ENCODE peak calls at places on chromosomes 12 and 14, in eight cellular contexts. W is mesendoderm; N is HuH-7.5; O is CD4-positive, alpha-beta T cell; C is amygdala; U is fibroblast of villous mesenchyme; V is nucleus accumbens; F is SK-MEL-5. Z is an unnamed sample.

GRCh38 chr14:75141967-75142366 is 15.1 kb upstream of the NEK9 start:
- DNase-seq in W (peak), N (peak), O (no peak), C (no peak), U (peak), V (no peak), F (peak), Z (no peak)

GRCh38 chr14:64510825-64511679 is 6.5 kb downstream of the ZBTB1 start:
- DNase-seq in W (peak), N (no peak), O (peak), C (peak), U (peak), V (no peak), F (peak), Z (peak)

GRCh38 chr14:66638688-66639087 is 130.7 kb downstream of the GPHN start:
- DNase-seq in W (no peak), N (no peak), O (no peak), C (no peak), U (peak), V (no peak), F (no peak), Z (no peak)

GRCh38 chr12:3317841-3318501 is 173.0 kb upstream of the PRMT8 start:
- DNase-seq in W (no peak), N (no peak), O (no peak), C (no peak), U (no peak), V (no peak), F (no peak), Z (no peak)

GRCh38 chr12:92871121-92871520 is 58.0 kb downstream of the EEA1 start:
- DNase-seq in W (no peak), N (no peak), O (no peak), C (no peak), U (no peak), V (no peak), F (no peak), Z (no peak)

GRCh38 chr14:23130875-23131274 is 11.8 kb upstream of the CEBPE start:
- DNase-seq in W (no peak), N (no peak), O (no peak), C (no peak), U (no peak), V (no peak), F (no peak), Z (peak)

GRCh38 chr14:37139710-37140109 is 32.7 kb downstream of the SLC25A21 start:
- DNase-seq in W (no peak), N (no peak), O (no peak), C (no peak), U (no peak), V (no peak), F (no peak), Z (no peak)

GRCh38 chr12:89706551-89707348 is 1.9 kb downstream of the ATP2B1 start:
- DNase-seq in W (peak), N (peak), O (no peak), C (peak), U (peak), V (peak), F (peak), Z (peak)

GRCh38 chr12:81300454-81300853 is 222.6 kb downstream of the ACSS3 start:
- DNase-seq in W (peak), N (no peak), O (no peak), C (no peak), U (no peak), V (no peak), F (no peak), Z (no peak)

GRCh38 chr14:102464846-102465341 is 44.7 kb downstream of the ANKRD9 start:
- DNase-seq in W (no peak), N (no peak), O (no peak), C (no peak), U (no peak), V (no peak), F (no peak), Z (no peak)

GRCh38 chr14:88802596-88802995 is 9.8 kb upstream of the EML5 start:
- DNase-seq in W (no peak), N (no peak), O (no peak), C (no peak), U (no peak), V (no peak), F (no peak), Z (no peak)

GRCh38 chr14:103007555-103007954 is 49.8 kb downstream of the CDC42BPB start:
- DNase-seq in W (no peak), N (no peak), O (no peak), C (peak), U (no peak), V (peak), F (no peak), Z (no peak)

GRCh38 chr12:879641-880040 is 69.9 kb downstream of the RAD52 start:
- DNase-seq in W (no peak), N (no peak), O (no peak), C (no peak), U (no peak), V (no peak), F (no peak), Z (no peak)

GRCh38 chr14:91649930-91650329 is 82.0 kb downstream of the CATSPERB start:
- DNase-seq in W (peak), N (peak), O (no peak), C (no peak), U (peak), V (no peak), F (peak), Z (no peak)

GRCh38 chr14:85241022-85241880 is 288.7 kb upstream of the FLRT2 start:
- DNase-seq in W (no peak), N (no peak), O (no peak), C (no peak), U (peak), V (no peak), F (no peak), Z (peak)

GRCh38 chr14:106436310-106436905 is 910.0 kb downstream of the TMEM121 start:
- DNase-seq in W (peak), N (no peak), O (peak), C (no peak), U (peak), V (no peak), F (peak), Z (no peak)

GRCh38 chr12:39617887-39618286 is 1.7 kb downstream of the ABCD2 start:
- DNase-seq in W (no peak), N (no peak), O (no peak), C (no peak), U (no peak), V (no peak), F (no peak), Z (no peak)

GRCh38 chr14:58426819-58427288 is 477 bp downstream of the TIMM9 start:
- DNase-seq in W (peak), N (peak), O (peak), C (peak), U (peak), V (peak), F (peak), Z (peak)

GRCh38 chr14:34465069-34465859 is 3.2 kb upstream of the SPTSSA start:
- DNase-seq in W (peak), N (no peak), O (no peak), C (no peak), U (peak), V (no peak), F (peak), Z (no peak)

GRCh38 chr12:3065300-3065699 is 11.9 kb upstream of the TSPAN9 start:
- DNase-seq in W (no peak), N (no peak), O (no peak), C (no peak), U (no peak), V (no peak), F (no peak), Z (no peak)

GRCh38 chr14:102320033-102320660 is 601 bp downstream of the ZNF839 start:
- DNase-seq in W (peak), N (no peak), O (peak), C (peak), U (peak), V (no peak), F (peak), Z (peak)

GRCh38 chr12:131673519-131674265 is 37.2 kb upstream of the SFSWAP start:
- DNase-seq in W (no peak), N (no peak), O (no peak), C (no peak), U (peak), V (no peak), F (no peak), Z (no peak)

GRCh38 chr14:20631023-20631820 is 10.3 kb downstream of the OR6S1 start:
- DNase-seq in W (peak), N (no peak), O (peak), C (peak), U (peak), V (no peak), F (peak), Z (peak)

GRCh38 chr14:73293782-73294781 is 56.8 kb downstream of the PAPLN start:
- DNase-seq in W (no peak), N (no peak), O (no peak), C (no peak), U (peak), V (no peak), F (no peak), Z (no peak)

GRCh38 chr12:113933201-113933786 is 32.8 kb downstream of the RBM19 start:
- DNase-seq in W (peak), N (no peak), O (no peak), C (peak), U (peak), V (no peak), F (peak), Z (peak)

GRCh38 chr12:123164222-123164621 is 13.3 kb upstream of the PITPNM2 start:
- DNase-seq in W (no peak), N (no peak), O (no peak), C (no peak), U (no peak), V (no peak), F (no peak), Z (no peak)

GRCh38 chr12:106480259-106480658 is 102.5 kb upstream of the RFX4 start:
- DNase-seq in W (no peak), N (no peak), O (no peak), C (no peak), U (no peak), V (no peak), F (no peak), Z (no peak)

GRCh38 chr14:66137076-66137475 is 349.1 kb upstream of the CCDC196 start:
- DNase-seq in W (no peak), N (no peak), O (no peak), C (no peak), U (no peak), V (no peak), F (no peak), Z (no peak)

GRCh38 chr12:124564232-124564958 is 3.0 kb downstream of the NCOR2 start:
- DNase-seq in W (no peak), N (no peak), O (no peak), C (peak), U (no peak), V (no peak), F (no peak), Z (no peak)

GRCh38 chr14:47392351-47392750 is 283.1 kb downstream of the MDGA2 start:
- DNase-seq in W (no peak), N (no peak), O (no peak), C (no peak), U (peak), V (no peak), F (peak), Z (no peak)

GRCh38 chr14:77204457-77204796 is 22.8 kb downstream of the TMEM63C start:
- DNase-seq in W (no peak), N (no peak), O (no peak), C (no peak), U (no peak), V (no peak), F (no peak), Z (no peak)

GRCh38 chr12:62435337-62436163 is 31.1 kb upstream of the MON2 start:
- DNase-seq in W (peak), N (peak), O (peak), C (peak), U (peak), V (no peak), F (peak), Z (peak)

GRCh38 chr14:68394113-68394718 is 398.7 kb downstream of the ZFP36L1 start:
- DNase-seq in W (no peak), N (no peak), O (no peak), C (no peak), U (no peak), V (no peak), F (no peak), Z (no peak)

GRCh38 chr12:27984275-27984674 is 11.7 kb upstream of the PTHLH start:
- DNase-seq in W (no peak), N (no peak), O (no peak), C (no peak), U (peak), V (no peak), F (no peak), Z (no peak)

GRCh38 chr14:64942531-64943111 is at the start of gene GPX2:
- DNase-seq in W (peak), N (no peak), O (no peak), C (no peak), U (no peak), V (no peak), F (no peak), Z (no peak)

GRCh38 chr12:90619943-90620342 is 335.0 kb downstream of the CCER1 start:
- DNase-seq in W (no peak), N (no peak), O (no peak), C (no peak), U (no peak), V (no peak), F (no peak), Z (no peak)

GRCh38 chr12:14364583-14365271 is 755 bp upstream of the ATF7IP start:
- DNase-seq in W (no peak), N (no peak), O (no peak), C (no peak), U (no peak), V (no peak), F (no peak), Z (no peak)

Z was measured in ovary.